ENCODE peak calls at places on chromosomes 13 and 19, in four cellular contexts. X is right lobe of liver, G is HL-60, B is body of pancreas. U is an unnamed sample.

GRCh38 chr19:6092329-6093286 is 17.7 kb downstream of the RFX2 start:
- DNase-seq in G (no peak), X (peak), B (peak), U (peak)

GRCh38 chr19:47352095-47352494 is 3.0 kb downstream of the DHX34 start:
- DNase-seq in G (no peak), B (no peak), X (no peak), U (no peak)

GRCh38 chr19:10699650-10700335 is 1.4 kb upstream of the QTRT1 start:
- DNase-seq in X (no peak), G (no peak), B (peak), U (peak)

GRCh38 chr19:58568731-58569130 is 4.4 kb downstream of the MZF1 start:
- DNase-seq in X (no peak), G (no peak), B (no peak), U (no peak)

GRCh38 chr13:46168341-46168740 is 13.6 kb downstream of the LCP1 start:
- DNase-seq in B (no peak), X (peak), G (peak), U (no peak)

GRCh38 chr13:89458456-89458855 is 1787.3 kb downstream of the SLITRK5 start:
- DNase-seq in G (no peak), X (no peak), B (no peak), U (no peak)

GRCh38 chr19:48962029-48962848 is 2.9 kb upstream of the FTL start:
- DNase-seq in B (peak), X (peak), G (peak), U (no peak)

GRCh38 chr13:64054306-64054705 is 2638.7 kb upstream of the PCDH20 start:
- DNase-seq in G (no peak), X (no peak), B (no peak), U (no peak)

GRCh38 chr19:41218615-41219507 is at the start of gene AXL:
- DNase-seq in X (peak), G (no peak), B (peak), U (no peak)

GRCh38 chr19:48858984-48859710 is 9.3 kb downstream of the PLEKHA4 start:
- DNase-seq in G (no peak), B (peak), X (peak), U (no peak)

GRCh38 chr13:48078251-48078656 is 16.6 kb downstream of the MED4 start:
- DNase-seq in G (no peak), X (no peak), B (no peak), U (no peak)

GRCh38 chr19:52603558-52604207 is 33.6 kb downstream of the ZNF701 start:
- DNase-seq in G (no peak), B (no peak), X (no peak), U (no peak)

GRCh38 chr13:57824121-57824520 is 192.6 kb downstream of the PCDH17 start:
- DNase-seq in X (no peak), G (no peak), B (no peak), U (no peak)

GRCh38 chr13:20090349-20090748 is 70.5 kb downstream of the GJA3 start:
- DNase-seq in X (no peak), G (no peak), B (no peak), U (no peak)

GRCh38 chr19:47032171-47032811 is 12.7 kb downstream of the NPAS1 start:
- DNase-seq in G (no peak), X (no peak), B (peak), U (peak)

GRCh38 chr19:6030214-6030507 is 52.2 kb upstream of the RANBP3 start:
- DNase-seq in B (no peak), X (no peak), G (no peak), U (no peak)

GRCh38 chr13:41816057-41816456 is 144.9 kb downstream of the VWA8 start:
- DNase-seq in X (no peak), B (no peak), G (no peak), U (no peak)

GRCh38 chr19:58399903-58400637 is 4.6 kb downstream of the RNF225 start:
- DNase-seq in X (no peak), B (no peak), G (no peak), U (no peak)

GRCh38 chr19:53881482-53882390 is at the start of gene PRKCG:
- DNase-seq in X (no peak), G (no peak), B (peak), U (peak)

GRCh38 chr13:80469841-80470378 is 129.0 kb upstream of the SPRY2 start:
- DNase-seq in X (no peak), G (peak), B (peak), U (no peak)

GRCh38 chr13:88622362-88622973 is 951.3 kb downstream of the SLITRK5 start:
- DNase-seq in X (no peak), B (no peak), G (no peak), U (no peak)

GRCh38 chr19:6101291-6101690 is 9.0 kb downstream of the RFX2 start:
- DNase-seq in B (no peak), G (no peak), X (no peak), U (no peak)

GRCh38 chr19:18645035-18645511 is 8.2 kb downstream of the KLHL26 start:
- DNase-seq in G (no peak), B (no peak), X (no peak), U (no peak)

GRCh38 chr13:69485991-69486592 is 621.5 kb upstream of the ATXN8OS start:
- DNase-seq in X (no peak), G (no peak), B (no peak), U (no peak)

GRCh38 chr19:33705090-33705847 is 83.5 kb downstream of the CHST8 start:
- DNase-seq in X (no peak), B (no peak), G (no peak), U (no peak)

GRCh38 chr19:17471410-17472125 is 1.2 kb downstream of the SLC27A1 start:
- DNase-seq in G (no peak), X (no peak), B (no peak), U (no peak)

GRCh38 chr19:46497773-46498172 is 2.1 kb upstream of the PNMA8B start:
- DNase-seq in X (no peak), G (no peak), B (no peak), U (no peak)

GRCh38 chr19:45470147-45471081 is 2.6 kb downstream of the FOSB start:
- DNase-seq in X (no peak), G (no peak), B (no peak), U (no peak)
- H3K4me3 ChIP-seq in X (no peak), G (peak), B (no peak), U (peak)

DNA sequence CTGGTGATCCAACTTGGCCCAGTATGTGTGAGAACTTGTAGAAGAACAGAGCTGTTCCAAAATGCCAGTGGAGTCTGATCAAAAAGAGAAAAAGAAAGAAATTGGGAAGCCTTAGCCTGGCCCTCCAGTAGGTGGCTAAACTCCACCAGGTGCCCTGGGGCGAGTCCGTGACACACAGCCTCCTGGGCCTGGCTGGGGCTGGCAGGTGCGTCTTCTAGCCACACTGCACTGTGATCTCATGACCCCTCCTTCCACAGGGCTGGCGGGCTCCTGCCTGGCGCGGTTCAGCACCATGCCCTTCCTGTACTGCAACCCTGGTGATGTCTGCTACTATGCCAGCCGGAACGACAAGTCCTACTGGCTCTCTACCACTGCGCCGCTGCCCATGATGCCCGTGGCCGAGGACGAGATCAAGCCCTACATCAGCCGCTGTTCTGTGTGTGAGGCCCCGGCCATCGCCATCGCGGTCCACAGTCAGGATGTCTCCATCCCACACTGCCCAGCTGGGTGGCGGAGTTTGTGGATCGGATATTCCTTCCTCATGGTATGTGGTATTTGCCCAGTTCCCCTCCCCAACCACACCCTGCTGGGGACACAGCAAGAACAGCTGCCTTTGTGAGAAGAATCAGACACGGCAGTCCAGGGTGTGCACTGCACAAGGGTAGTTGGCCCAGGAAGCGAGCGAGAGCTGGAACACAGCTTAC is 53.7 kb downstream of the RAB20 start:
- DNase-seq in G (no peak), X (peak), B (peak), U (no peak)
- H3K4me3 ChIP-seq in G (no peak), X (peak), B (no peak), U (no peak)

GRCh38 chr19:51594774-51595109 is 23.7 kb downstream of the ZNF175 start:
- DNase-seq in G (no peak), X (no peak), B (no peak), U (no peak)

GRCh38 chr19:51595776-51596175 is 24.7 kb downstream of the ZNF175 start:
- DNase-seq in B (no peak), X (no peak), G (peak), U (no peak)

GRCh38 chr19:51593969-51594773 is 23.1 kb downstream of the ZNF175 start:
- DNase-seq in G (peak), X (peak), B (peak), U (peak)

GRCh38 chr19:51593138-51593890 is 22.2 kb downstream of the ZNF175 start:
- DNase-seq in B (no peak), X (no peak), G (no peak), U (no peak)

GRCh38 chr19:51595190-51595589 is 24.1 kb downstream of the ZNF175 start:
- DNase-seq in B (no peak), G (no peak), X (no peak), U (no peak)
- H3K4me3 ChIP-seq in B (no peak), G (no peak), X (peak), U (peak)

GRCh38 chr19:1851581-1852293 is 3.5 kb upstream of the REXO1 start:
- DNase-seq in X (peak), B (peak), G (no peak), U (peak)

GRCh38 chr19:1849999-1850398 is 1.7 kb upstream of the REXO1 start:
- DNase-seq in G (no peak), B (no peak), X (no peak), U (no peak)

GRCh38 chr19:1852729-1853128 is 4.4 kb upstream of the REXO1 start:
- DNase-seq in B (no peak), G (no peak), X (peak), U (no peak)

GRCh38 chr19:1852294-1852646 is 4.0 kb upstream of the REXO1 start:
- DNase-seq in G (no peak), B (peak), X (no peak), U (no peak)

GRCh38 chr19:1850809-1851544 is 2.7 kb upstream of the REXO1 start:
- DNase-seq in B (peak), G (no peak), X (peak), U (no peak)
- H3K4me3 ChIP-seq in B (no peak), G (no peak), X (no peak), U (no peak)

GRCh38 chr19:30107351-30107750 is 165.3 kb downstream of the URI1 start:
- DNase-seq in B (no peak), X (no peak), G (no peak), U (no peak)
- H3K4me3 ChIP-seq in B (no peak), X (no peak), G (no peak), U (no peak)

U was measured in BE2C.